ENCODE peak calls at places on chromosome 22, in four cellular contexts. I is PC-3, H is spleen, U is testis. A is an unnamed sample. For H3K27me3, the result is how much of the 10 kb centered on the place peaks cover.

GRCh38 chr22:42151924-42152635 is 21.5 kb upstream of the CYP2D6 start:
- DNase-seq in I (no peak), H (no peak), U (no peak), A (no peak)

GRCh38 chr22:44628273-44628672 is 73.7 kb upstream of the PRR5 start:
- DNase-seq in I (no peak), H (no peak), U (no peak), A (no peak)

GRCh38 chr22:45296628-45297297 is 12.0 kb downstream of the UPK3A start:
- DNase-seq in I (no peak), H (no peak), U (no peak), A (peak)

GRCh38 chr22:23402275-23403151 is 177.6 kb downstream of the IGLL1 start:
- DNase-seq in I (peak), H (peak), U (peak), A (no peak)

GRCh38 chr22:36546932-36547331 is 18.0 kb upstream of the EIF3D start:
- DNase-seq in I (peak), H (no peak), U (no peak), A (no peak)

GRCh38 chr22:31739795-31740201 is 10.1 kb downstream of the PRR14L start:
- DNase-seq in I (no peak), H (no peak), U (no peak), A (no peak)

GRCh38 chr22:38834215-38834953 is 9.4 kb downstream of the NPTXR start:
- DNase-seq in I (no peak), H (no peak), U (no peak), A (no peak)

GRCh38 chr22:28142361-28142801 is 223.3 kb upstream of the PITPNB start:
- DNase-seq in I (peak), H (no peak), U (no peak), A (no peak)

GRCh38 chr22:34429314-34429713 is 509.0 kb upstream of the LARGE1 start:
- DNase-seq in I (peak), H (no peak), U (no peak), A (no peak)

GRCh38 chr22:19877626-19878339 is 23.1 kb upstream of the GNB1L start:
- DNase-seq in I (no peak), H (peak), U (no peak), A (no peak)

GRCh38 chr22:42773161-42773560 is 52.5 kb upstream of the A4GALT start:
- DNase-seq in I (no peak), H (no peak), U (peak), A (no peak)

GRCh38 chr22:39332441-39333064 is 13.1 kb upstream of the RPL3 start:
- DNase-seq in I (no peak), H (no peak), U (peak), A (no peak)

GRCh38 chr22:37486224-37486845 is at the start of gene MFNG:
- DNase-seq in I (peak), H (peak), U (peak), A (peak)

GRCh38 chr22:42807185-42807584 is 49.9 kb downstream of the ARFGAP3 start:
- DNase-seq in I (no peak), H (no peak), U (peak), A (no peak)

GRCh38 chr22:33923660-33924246 is 3.5 kb upstream of the LARGE1 start:
- DNase-seq in I (peak), H (no peak), U (peak), A (no peak)

GRCh38 chr22:22993184-22993583 is 77.1 kb upstream of the GNAZ start:
- DNase-seq in I (no peak), H (no peak), U (no peak), A (no peak)

GRCh38 chr22:25334091-25334490 is 114.7 kb downstream of the CRYBB2 start:
- DNase-seq in I (peak), H (no peak), U (peak), A (peak)

GRCh38 chr22:47213571-47214230 is 451.3 kb downstream of the TBC1D22A start:
- DNase-seq in I (peak), H (peak), U (peak), A (peak)

GRCh38 chr22:43438666-43439347 is 27.0 kb downstream of the MPPED1 start:
- DNase-seq in I (no peak), H (peak), U (no peak), A (no peak)

GRCh38 chr22:30940655-30941362 is 27.8 kb downstream of the MORC2 start:
- DNase-seq in I (no peak), H (no peak), U (no peak), A (peak)

GRCh38 chr22:46443850-46444389 is 93.5 kb downstream of the CELSR1 start:
- DNase-seq in I (no peak), H (no peak), U (no peak), A (no peak)

GRCh38 chr22:37870273-37870672 is 21.1 kb downstream of the EIF3L start:
- DNase-seq in I (no peak), H (no peak), U (no peak), A (no peak)

GRCh38 chr22:32737811-32738210 is 63.7 kb upstream of the TIMP3 start:
- DNase-seq in I (no peak), H (no peak), U (no peak), A (no peak)

GRCh38 chr22:21861856-21862255 is 5.6 kb downstream of the MAPK1 start:
- DNase-seq in I (no peak), H (no peak), U (no peak), A (no peak)

GRCh38 chr22:41526802-41527799 is 17.2 kb downstream of the POLR3H start:
- DNase-seq in I (peak), H (peak), U (peak), A (peak)

DNA sequence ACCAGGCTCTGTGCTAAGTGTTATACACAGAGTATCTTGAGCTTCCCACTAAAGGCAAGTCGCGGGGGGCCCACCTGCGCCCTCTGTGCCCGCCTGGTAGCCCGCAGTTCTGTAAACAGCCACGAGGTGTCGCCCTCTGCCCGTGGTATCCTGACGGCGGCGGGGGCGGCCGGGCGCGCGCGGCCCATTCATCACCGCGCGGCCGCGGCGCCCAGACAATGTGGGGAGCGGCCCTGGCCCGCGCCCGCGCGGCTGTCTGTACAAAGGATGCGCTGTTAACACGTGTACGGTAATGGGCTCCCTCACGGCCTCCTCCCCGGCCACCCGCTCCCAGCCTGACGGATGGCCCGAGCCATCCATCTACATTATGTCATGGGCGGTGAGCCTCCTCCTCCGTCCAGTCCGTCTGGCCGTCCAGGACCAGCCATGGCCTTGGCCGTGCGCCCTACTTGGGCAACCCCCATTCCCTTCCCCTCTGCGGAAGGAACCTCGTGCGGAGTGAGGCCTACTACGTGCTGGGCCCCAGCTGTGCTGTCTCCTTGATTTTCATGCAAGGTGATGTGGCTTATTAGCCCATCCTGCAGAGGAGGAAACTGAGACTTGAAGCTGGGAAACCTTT is 99.4 kb downstream of the MIAT start:
- DNase-seq in I (peak), H (peak), U (peak), A (peak)
- TF ChIP-seq CTCF in I (peak), H (peak), U (peak), A (peak)

DNA sequence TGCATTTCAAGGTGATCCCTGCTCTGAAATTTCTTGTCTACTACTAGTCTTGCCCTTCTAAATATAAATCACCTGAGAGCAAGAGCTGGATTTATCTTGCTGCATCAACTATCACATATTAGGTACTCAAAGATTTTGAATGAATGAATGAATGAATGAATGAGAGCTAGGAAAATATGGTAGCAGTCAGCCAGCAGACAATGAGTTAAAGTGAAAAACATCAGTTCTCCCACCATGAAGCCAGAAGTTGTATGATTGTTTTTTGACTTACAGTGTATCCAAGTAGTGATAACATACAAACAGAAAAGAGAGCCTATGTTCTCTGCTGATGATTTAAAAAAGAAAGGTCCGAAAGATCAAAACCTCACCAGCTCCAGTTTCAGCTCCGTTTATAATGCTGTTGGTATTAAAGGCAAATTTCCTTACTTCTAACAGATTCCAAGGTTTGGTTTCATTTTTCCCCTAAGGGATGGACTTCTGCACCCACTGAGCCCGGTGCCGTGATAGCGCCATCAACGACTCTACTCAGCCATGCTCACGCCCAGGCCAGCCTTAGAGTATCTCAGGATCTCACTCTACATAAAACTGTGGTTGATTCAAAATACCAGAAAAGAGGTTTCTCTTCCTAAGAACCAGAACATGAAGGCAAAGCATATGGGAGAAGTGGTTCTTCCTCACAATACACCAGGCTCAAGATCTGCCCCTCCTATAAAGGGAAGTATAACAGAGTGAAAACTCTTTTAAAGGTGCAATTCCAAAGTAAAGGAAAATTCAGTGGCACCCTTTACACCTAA is 92.0 kb downstream of the SGSM3 start:
- DNase-seq in I (no peak), H (no peak), U (peak), A (peak)
- H3K27ac ChIP-seq in I (no peak), H (peak), U (peak), A (peak)

DNA sequence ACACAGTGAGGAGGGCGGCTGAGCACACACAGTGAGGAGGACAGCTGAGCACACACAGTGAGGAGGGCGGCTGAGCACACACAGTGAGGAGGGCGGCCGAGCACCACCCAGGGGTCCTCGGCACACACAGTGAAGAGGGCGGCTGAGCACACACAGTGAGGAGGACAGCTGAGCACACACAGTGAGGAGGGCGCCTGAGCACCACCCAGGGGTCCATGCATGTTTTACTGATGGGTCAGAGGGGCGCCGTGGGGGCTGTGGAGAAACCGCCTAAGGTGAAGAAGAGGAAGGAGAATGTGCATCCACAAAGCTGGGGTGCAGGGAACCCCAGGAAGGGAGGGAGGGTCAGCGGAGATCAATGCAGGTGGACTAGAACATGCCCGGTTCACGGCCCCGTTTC is 461.8 kb downstream of the BRD1 start:
- DNase-seq in I (no peak), H (peak), U (no peak), A (no peak)
- H3K27me3 ChIP-seq in I (under half), H (under half), U (under half), A (under half)

DNA sequence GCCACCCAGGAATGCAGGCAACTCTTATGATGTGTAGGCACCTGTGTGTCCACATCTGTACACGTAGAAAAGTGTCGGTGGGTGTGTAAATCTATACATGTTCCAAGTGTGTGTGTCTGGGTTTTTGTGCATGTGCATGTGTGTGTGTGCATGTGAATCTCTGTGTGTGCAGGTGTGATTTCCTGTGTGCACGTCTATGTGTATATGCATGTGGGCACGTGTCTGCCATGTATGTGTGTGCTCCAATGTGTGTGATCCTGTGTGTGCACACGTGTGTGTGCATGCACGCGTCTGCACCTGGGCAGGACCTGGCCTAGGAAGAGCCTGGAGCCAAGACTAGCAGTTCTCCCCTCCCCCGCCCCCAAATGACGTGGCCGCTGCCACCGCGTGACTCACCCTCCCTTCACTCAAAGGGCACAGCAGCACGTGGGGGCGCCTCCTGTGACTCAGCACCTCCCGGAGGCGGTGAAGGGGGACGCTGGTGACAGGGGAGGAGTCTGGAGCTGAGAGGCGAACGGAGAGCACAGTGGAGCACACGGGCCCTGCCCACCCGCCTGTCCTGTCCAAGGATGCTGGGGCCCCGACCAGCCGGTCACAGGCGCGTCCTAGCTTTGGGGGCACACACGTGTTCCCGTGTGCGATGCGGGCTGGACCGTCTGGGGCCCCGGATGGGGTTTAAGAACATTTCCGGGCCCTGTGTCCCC is 10.1 kb downstream of the PIM3 start:
- DNase-seq in I (peak), H (peak), U (peak), A (peak)
- TF ChIP-seq CTCF in I (no peak), H (peak), U (no peak), A (no peak)

DNA sequence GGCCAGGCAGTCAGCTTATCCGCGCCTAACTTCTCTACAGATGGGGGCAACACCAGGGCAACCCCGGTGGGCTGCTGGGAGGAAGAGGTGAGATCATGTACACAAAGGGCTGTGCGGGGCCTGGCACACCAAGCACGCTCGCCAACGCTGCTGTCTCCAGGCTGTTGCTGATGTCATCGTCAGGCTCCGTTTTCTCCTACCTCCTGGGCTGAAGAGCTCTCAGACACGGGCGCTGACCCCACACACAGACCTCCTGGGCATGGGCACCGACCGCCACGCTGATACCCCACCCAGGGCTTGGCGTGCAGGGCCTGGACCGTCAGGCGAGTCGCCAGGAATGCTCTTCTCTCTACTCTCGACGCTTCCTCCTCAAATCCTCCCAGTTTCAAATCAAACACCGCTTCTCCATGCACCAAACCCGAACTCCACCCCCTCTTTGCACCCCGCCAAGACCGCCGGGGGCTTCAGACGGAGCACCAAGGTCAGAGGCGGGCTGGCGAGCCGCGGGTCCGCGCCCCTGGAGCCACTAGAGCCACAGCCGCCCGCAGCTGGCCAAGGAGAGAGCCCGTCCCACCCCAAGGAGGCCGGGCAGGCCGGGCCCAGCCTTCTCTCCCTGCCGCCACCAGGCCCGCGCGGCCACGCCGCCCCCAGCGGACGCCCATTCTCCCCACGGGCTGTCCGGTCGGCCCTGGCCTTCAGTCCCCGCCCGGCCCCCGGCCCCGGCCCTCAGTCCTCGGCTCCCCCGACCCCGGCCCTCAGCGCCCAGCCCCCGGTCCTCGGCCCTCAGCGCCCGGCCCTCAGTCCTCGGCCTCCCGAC is 772 bp downstream of the SBF1 start:
- DNase-seq in I (peak), H (peak), U (peak), A (no peak)
- H3K27ac ChIP-seq in I (no peak), H (peak), U (peak), A (peak)

GRCh38 chr22:50016308-50016987 is 3.9 kb upstream of the IL17REL start:
- DNase-seq in I (no peak), H (peak), U (no peak), A (no peak)

GRCh38 chr22:50018608-50019291 is 6.2 kb upstream of the IL17REL start:
- DNase-seq in I (no peak), H (peak), U (no peak), A (no peak)

GRCh38 chr22:50015451-50016307 is 3.1 kb upstream of the IL17REL start:
- DNase-seq in I (no peak), H (peak), U (no peak), A (no peak)

GRCh38 chr22:50017701-50018224 is 5.2 kb upstream of the IL17REL start:
- DNase-seq in I (no peak), H (no peak), U (no peak), A (no peak)

GRCh38 chr22:50016988-50017700 is 4.6 kb upstream of the IL17REL start:
- DNase-seq in I (no peak), H (peak), U (no peak), A (peak)
- H3K27me3 ChIP-seq in I (under half), H (under half), U (under half), A (under half)